ENCODE peak calls at places on chromosome 9, in four cellular contexts. U is IMR-90, R is H1, I is GM12878. L is an unnamed sample.

GRCh38 chr9:113216406-113216805 is 4.7 kb downstream of the FKBP15 start:
- DNase-seq in R (no peak), I (no peak), U (no peak), L (no peak)

GRCh38 chr9:101716629-101717028 is 21.8 kb downstream of the GRIN3A start:
- DNase-seq in R (no peak), I (no peak), U (no peak), L (no peak)

GRCh38 chr9:124280176-124280691 is 22.5 kb downstream of the NEK6 start:
- DNase-seq in R (no peak), U (peak), I (no peak), L (no peak)

GRCh38 chr9:126953089-126953809 is 38.7 kb downstream of the RALGPS1 start:
- DNase-seq in R (no peak), U (peak), I (no peak), L (no peak)

GRCh38 chr9:94110821-94111252 is 26.6 kb downstream of the PTPDC1 start:
- DNase-seq in R (no peak), I (no peak), U (peak), L (no peak)

GRCh38 chr9:136222896-136223266 is 18.0 kb upstream of the LHX3 start:
- DNase-seq in I (no peak), R (no peak), U (no peak), L (no peak)

GRCh38 chr9:113446323-113446740 is 17.2 kb upstream of the RGS3 start:
- DNase-seq in I (peak), U (peak), R (no peak), L (peak)

GRCh38 chr9:130414081-130414731 is 30.6 kb upstream of the ASS1 start:
- DNase-seq in I (no peak), R (no peak), U (no peak), L (no peak)

GRCh38 chr9:130215341-130216119 is 43.3 kb downstream of the NCS1 start:
- DNase-seq in I (no peak), R (no peak), U (peak), L (no peak)

GRCh38 chr9:137664676-137665075 is 45.9 kb downstream of the EHMT1 start:
- DNase-seq in U (no peak), I (no peak), R (no peak), L (no peak)

GRCh38 chr9:124799274-124800006 is 22.5 kb downstream of the OLFML2A start:
- DNase-seq in U (no peak), R (no peak), I (no peak), L (no peak)

GRCh38 chr9:76585487-76586459 is 126.8 kb downstream of the GCNT1 start:
- DNase-seq in U (no peak), R (no peak), I (no peak), L (no peak)

GRCh38 chr9:120921751-120922181 is 4.8 kb downstream of the TRAF1 start:
- DNase-seq in I (no peak), R (no peak), U (no peak), L (no peak)

GRCh38 chr9:18855636-18856035 is 177.4 kb downstream of the SAXO1 start:
- DNase-seq in I (no peak), R (no peak), U (no peak), L (no peak)

GRCh38 chr9:95494022-95494415 is 22.8 kb downstream of the PTCH1 start:
- DNase-seq in R (no peak), U (no peak), I (no peak), L (no peak)

GRCh38 chr9:20538956-20539355 is 83.3 kb downstream of the MLLT3 start:
- DNase-seq in R (no peak), U (peak), I (no peak), L (no peak)

GRCh38 chr9:91253488-91253887 is 108.2 kb downstream of the AUH start:
- DNase-seq in U (peak), R (no peak), I (no peak), L (peak)

GRCh38 chr9:121887553-121888437 is 205.3 kb downstream of the TTLL11 start:
- DNase-seq in R (no peak), I (no peak), U (no peak), L (no peak)

GRCh38 chr9:26863074-26863473 is 29.5 kb downstream of the CAAP1 start:
- DNase-seq in R (no peak), U (peak), I (no peak), L (no peak)

GRCh38 chr9:4678679-4679267 is 596 bp upstream of the CDC37L1 start:
- DNase-seq in R (no peak), U (peak), I (no peak), L (no peak)

DNA sequence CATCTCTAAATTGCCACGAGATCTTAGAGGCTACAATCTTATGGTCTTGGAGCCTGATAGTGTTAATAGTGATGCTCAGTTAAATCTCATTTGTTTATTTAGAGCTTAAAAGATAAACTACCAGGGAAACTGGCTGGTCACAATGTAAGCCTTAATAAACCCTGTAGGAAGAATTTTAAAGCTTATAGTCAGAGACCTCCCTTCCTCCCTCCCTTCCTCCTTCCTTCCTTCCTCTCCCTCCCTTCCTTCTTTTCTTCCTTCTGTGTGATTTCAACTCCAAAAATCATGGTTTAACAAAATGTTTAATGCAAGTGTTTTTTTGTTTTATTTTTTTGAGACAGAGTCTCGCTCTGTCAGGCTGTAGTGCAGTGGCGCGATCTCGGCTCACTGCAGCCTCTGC is 14.9 kb upstream of the FAM240B start:
- DNase-seq in U (no peak), R (no peak), I (no peak), L (no peak)
- TF ChIP-seq CHD1 in U (no peak), R (no peak), I (no peak), L (no peak)

GRCh38 chr9:97617939-97618416 is 15.2 kb downstream of the TSTD2 start:
- DNase-seq in U (no peak), R (no peak), I (no peak), L (no peak)

DNA sequence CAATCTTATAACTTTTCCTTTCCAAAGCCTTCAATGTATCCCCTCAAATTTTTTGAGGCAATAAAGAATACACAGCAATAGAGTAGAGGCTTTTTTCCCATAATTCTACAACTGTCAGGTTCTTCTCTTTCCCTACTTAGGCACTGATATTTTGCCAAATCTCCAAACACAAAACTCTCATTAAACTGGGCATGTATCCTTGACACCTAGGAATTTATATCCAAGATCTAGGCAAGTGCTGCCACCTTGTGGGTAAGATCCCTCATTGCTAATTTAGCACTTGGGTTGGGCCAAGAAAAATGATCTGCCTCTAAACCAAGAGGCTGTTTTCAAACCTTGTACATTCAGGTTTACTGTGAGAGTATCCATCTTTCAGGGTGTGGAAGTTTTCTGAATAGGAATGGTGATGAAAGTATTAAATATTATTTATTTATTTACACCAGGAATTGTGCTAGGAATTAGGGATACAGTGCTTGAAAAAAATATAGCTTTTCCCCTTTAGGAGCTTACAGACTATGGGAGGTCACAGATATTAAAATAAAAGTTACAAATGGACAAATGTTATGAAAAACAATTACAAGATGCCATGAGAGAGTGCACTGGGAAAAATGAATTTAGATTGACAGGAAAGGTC is 17.6 kb downstream of the TSTD2 start:
- DNase-seq in R (peak), I (no peak), U (peak), L (peak)
- TF ChIP-seq CHD1 in R (no peak), I (no peak), U (no peak), L (no peak)

GRCh38 chr9:116274293-116274692 is 120.7 kb downstream of the PAPPA start:
- DNase-seq in R (no peak), I (no peak), U (peak), L (no peak)
- TF ChIP-seq CHD1 in R (no peak), I (no peak), U (no peak), L (no peak)

GRCh38 chr9:131734165-131734610 is 5.7 kb downstream of the RAPGEF1 start:
- DNase-seq in U (no peak), I (no peak), R (no peak), L (no peak)
- TF ChIP-seq CHD1 in U (no peak), I (no peak), R (no peak), L (no peak)

L was measured in K562.